ENCODE peak calls at places on chromosomes 4 and X, in seven cellular contexts. L is Daoy; B is tibial nerve; E is NCI-H1092 treated with DMSO at 0.1 percent for 48 hours; U is activated naive CD8-positive, alpha-beta T cell treated with anti-CD3 and anti-CD28 coated beads, Interleukin-2, amount 10 ng/mL, durations not matched to agents 7 days and 5 days; V is activated CD8-positive, alpha-beta memory T cell treated with anti-CD3 and anti-CD28 coated beads, Interleukin-2, amount 50 U/mL, for 4 hours; A is esophagus muscularis mucosa. D is an unnamed sample.
A peak's percentile ranks its signal among the peaks of the same experiment; 100 is the strongest.

GRCh38 chr4:52911684-52912294 is 49.7 kb downstream of the RASL11B start:
- DNase-seq in A (no peak), L (peak; percentile 57), B (peak; percentile 31), E (peak; percentile 62), V (peak; percentile 58), U (peak; percentile 62), D (peak; percentile 18)

GRCh38 chr4:44157611-44158277 is 290.9 kb downstream of the KCTD8 start:
- DNase-seq in A (no peak), B (no peak), U (no peak), E (no peak), L (no peak), V (no peak), D (no peak)

GRCh38 chr4:166153539-166153938 is 280.5 kb downstream of the TLL1 start:
- DNase-seq in U (no peak), L (peak; percentile 6), E (no peak), V (no peak), A (no peak), B (no peak), D (no peak)

GRCh38 chr4:158016511-158016910 is 156.3 kb downstream of the GASK1B start:
- DNase-seq in B (no peak), L (no peak), A (no peak), V (no peak), E (no peak), U (no peak), D (no peak)

GRCh38 chr4:130468340-130468739 is 1372.4 kb downstream of the C4orf33 start:
- DNase-seq in B (no peak), L (no peak), A (no peak), V (no peak), U (no peak), E (no peak), D (no peak)

GRCh38 chrX:151878574-151878973 is 34.1 kb upstream of the MAGEA4 start:
- DNase-seq in V (no peak), E (no peak), U (no peak), B (no peak), A (no peak), L (no peak), D (no peak)

GRCh38 chrX:119009071-119009470 is 34.7 kb downstream of the LONRF3 start:
- DNase-seq in A (no peak), E (no peak), U (no peak), L (no peak), B (no peak), V (no peak), D (no peak)

GRCh38 chr4:1380368-1381151 is 25.7 kb downstream of the NKX1-1 start:
- DNase-seq in E (no peak), U (peak; percentile 19), B (no peak), L (no peak), V (no peak), A (no peak), D (no peak)

GRCh38 chr4:38837849-38838248 is 18.8 kb downstream of the TLR6 start:
- DNase-seq in U (no peak), B (no peak), V (no peak), E (no peak), L (no peak), A (no peak), D (no peak)

GRCh38 chr4:107689912-107690587 is 30.0 kb downstream of the PAPSS1 start:
- DNase-seq in E (no peak), L (peak; percentile 59), V (no peak), B (no peak), U (no peak), A (no peak), D (no peak)

GRCh38 chr4:118904935-118905334 is 16.3 kb downstream of the SYNPO2 start:
- DNase-seq in L (peak; percentile 24), E (peak; percentile 84), V (no peak), U (no peak), B (no peak), A (no peak), D (no peak)

GRCh38 chrX:72243472-72243871 is 4.6 kb upstream of the ERCC6L start:
- DNase-seq in U (no peak), V (no peak), L (peak; percentile 46), E (no peak), B (no peak), A (no peak), D (no peak)

GRCh38 chrX:68681443-68681941 is 34.0 kb downstream of the STARD8 start:
- DNase-seq in B (no peak), A (no peak), U (no peak), L (peak; percentile 50), V (no peak), E (no peak), D (no peak)

GRCh38 chr4:5973486-5974220 is 44.6 kb downstream of the C4orf50 start:
- DNase-seq in E (no peak), L (no peak), U (no peak), B (no peak), A (no peak), V (no peak), D (no peak)

GRCh38 chr4:29853843-29854242 is 866.3 kb upstream of the PCDH7 start:
- DNase-seq in B (no peak), L (no peak), A (no peak), V (no peak), E (peak; percentile 17), U (no peak), D (no peak)

GRCh38 chrX:15151267-15152196 is 118.4 kb downstream of the ASB9 start:
- DNase-seq in E (no peak), V (peak; percentile 41), A (no peak), U (no peak), L (peak; percentile 31), B (no peak), D (no peak)

GRCh38 chr4:183437452-183437851 is 7.0 kb upstream of the CDKN2AIP start:
- DNase-seq in V (no peak), U (no peak), E (no peak), L (no peak), A (no peak), B (no peak), D (no peak)

GRCh38 chrX:96843566-96843965 is 40.1 kb upstream of the RPA4 start:
- DNase-seq in A (no peak), E (no peak), V (no peak), L (no peak), B (no peak), U (no peak), D (no peak)

GRCh38 chrX:10158279-10158939 is 1.6 kb downstream of the CLCN4 start:
- DNase-seq in A (no peak), B (no peak), L (no peak), U (no peak), E (peak; percentile 53), V (no peak), D (peak; percentile 48)

GRCh38 chr4:182831376-182831775 is 85.8 kb downstream of the DCTD start:
- DNase-seq in E (no peak), A (no peak), B (no peak), V (no peak), L (no peak), U (no peak), D (no peak)

D was measured in NCI-H526 treated with DMSO at 0.1 percent for 48 hours.